ENCODE peak calls at places on chromosomes 1 and 21, in seven cellular contexts. A is stomach, X is ovary, Y is IMR-90, K is A549, B is K562, H is transverse colon. G is an unnamed sample.
A peak's percentile ranks its signal among the peaks of the same experiment; 100 is the strongest.

GRCh38 chr21:44548922-44549321 is 2.4 kb downstream of the KRTAP10-2 start:
- DNase-seq in X (no peak), A (no peak), B (no peak), H (no peak), K (no peak), Y (no peak), G (no peak)

GRCh38 chr1:49051647-49052046 is 275.0 kb upstream of the BEND5 start:
- DNase-seq in Y (no peak), K (no peak), H (no peak), A (no peak), X (no peak), B (no peak), G (peak; percentile 33)

GRCh38 chr1:240575976-240576666 is 35.8 kb downstream of the GREM2 start:
- DNase-seq in Y (peak; percentile 60), K (peak; percentile 27), X (no peak), A (no peak), H (no peak), B (no peak), G (no peak)

GRCh38 chr1:112267929-112268328 is 128.1 kb upstream of the CTTNBP2NL start:
- DNase-seq in B (no peak), X (peak; percentile 21), Y (no peak), H (peak; percentile 14), K (no peak), A (no peak), G (no peak)

GRCh38 chr1:94025383-94026340 is 95.3 kb downstream of the ABCA4 start:
- DNase-seq in B (peak; percentile 53), X (no peak), K (peak; percentile 60), H (no peak), A (no peak), Y (peak; percentile 79), G (peak; percentile 72)

GRCh38 chr1:235074335-235075120 is 54.1 kb downstream of the TOMM20 start:
- DNase-seq in K (peak; percentile 86), B (no peak), Y (peak; percentile 92), X (no peak), H (peak; percentile 36), A (peak; percentile 68), G (no peak)

GRCh38 chr1:235532350-235532749 is 28.1 kb upstream of the B3GALNT2 start:
- DNase-seq in A (no peak), K (no peak), H (no peak), X (no peak), Y (peak; percentile 55), B (no peak), G (no peak)

GRCh38 chr1:56434025-56434424 is 145.3 kb downstream of the PLPP3 start:
- DNase-seq in X (no peak), B (no peak), K (no peak), A (no peak), H (no peak), Y (peak; percentile 65), G (no peak)

GRCh38 chr1:216826206-216826605 is 103.0 kb upstream of the ESRRG start:
- DNase-seq in X (no peak), A (no peak), B (no peak), Y (no peak), H (no peak), K (no peak), G (no peak)

GRCh38 chr1:27912429-27912828 is 22.4 kb upstream of the SMPDL3B start:
- DNase-seq in X (no peak), K (no peak), A (no peak), B (no peak), H (no peak), Y (no peak), G (no peak)

GRCh38 chr1:8161546-8162110 is 135.5 kb upstream of the ERRFI1 start:
- DNase-seq in H (no peak), K (no peak), X (no peak), A (no peak), B (no peak), Y (no peak), G (no peak)

GRCh38 chr21:43335119-43335518 is 91.8 kb downstream of the SIK1 start:
- DNase-seq in H (no peak), Y (no peak), B (no peak), K (no peak), X (no peak), A (no peak), G (no peak)

GRCh38 chr21:26115346-26115745 is 55.2 kb downstream of the APP start:
- DNase-seq in K (peak; percentile 22), Y (no peak), X (no peak), A (no peak), H (no peak), B (no peak), G (no peak)

GRCh38 chr1:99979071-99979470 is 9.3 kb downstream of the SLC35A3 start:
- DNase-seq in Y (no peak), H (no peak), X (no peak), B (no peak), K (no peak), A (no peak), G (no peak)

GRCh38 chr1:215407575-215407974 is 159.5 kb upstream of the KCTD3 start:
- DNase-seq in X (no peak), K (no peak), Y (peak; percentile 66), H (no peak), B (no peak), A (no peak), G (no peak)

GRCh38 chr1:225617479-225617878 is 35.4 kb downstream of the ENAH start:
- DNase-seq in A (no peak), B (no peak), H (no peak), K (no peak), Y (peak; percentile 61), X (no peak), G (no peak)

DNA sequence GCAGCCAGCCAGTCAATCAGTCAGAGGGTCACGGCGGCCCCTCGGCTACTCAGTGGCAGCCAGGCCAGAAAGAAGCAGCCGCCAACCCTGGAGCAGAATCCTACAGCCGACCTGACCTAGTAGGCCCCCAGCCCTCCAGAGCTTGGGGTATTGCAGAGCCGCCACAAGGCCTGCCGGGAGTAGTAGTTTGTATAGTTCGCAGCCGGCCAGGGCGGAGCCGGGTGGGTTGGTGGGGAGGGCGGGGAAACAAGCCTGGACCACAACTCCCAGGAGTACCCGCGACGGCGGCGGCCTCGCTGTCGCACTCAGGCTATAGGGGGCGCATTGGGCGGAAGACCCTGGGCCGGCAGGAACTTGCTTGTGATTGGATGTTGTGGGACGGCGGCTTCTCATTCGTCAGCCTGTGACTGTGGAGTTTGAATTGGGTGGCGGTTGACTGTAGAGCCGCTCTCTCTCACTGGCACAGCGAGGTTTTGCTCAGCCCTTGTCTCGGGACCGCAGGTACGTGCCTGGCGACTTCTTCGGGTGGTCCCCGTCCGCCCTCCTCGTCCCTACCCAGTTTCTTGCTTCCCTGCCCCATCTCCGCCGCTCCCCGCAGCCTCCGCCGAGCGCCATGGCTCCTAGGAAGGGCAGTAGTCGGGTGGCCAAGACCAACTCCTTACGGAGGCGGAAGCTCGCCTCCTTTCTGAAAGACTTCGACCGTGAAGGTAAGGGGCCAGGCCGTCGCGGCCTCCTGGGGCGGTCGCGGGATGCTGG is at the start of gene CDCA8:
- DNase-seq in B (peak; percentile 99), Y (peak; percentile 97), H (peak; percentile 99), X (peak; percentile 98), A (peak; percentile 98), K (peak; percentile 96), G (peak; percentile 99)
- TF ChIP-seq POLR2A in B (peak; percentile 98), Y (peak; percentile 60), H (peak; percentile 43), X (no peak), A (no peak), K (peak; percentile 32), G (peak; percentile 93)

DNA sequence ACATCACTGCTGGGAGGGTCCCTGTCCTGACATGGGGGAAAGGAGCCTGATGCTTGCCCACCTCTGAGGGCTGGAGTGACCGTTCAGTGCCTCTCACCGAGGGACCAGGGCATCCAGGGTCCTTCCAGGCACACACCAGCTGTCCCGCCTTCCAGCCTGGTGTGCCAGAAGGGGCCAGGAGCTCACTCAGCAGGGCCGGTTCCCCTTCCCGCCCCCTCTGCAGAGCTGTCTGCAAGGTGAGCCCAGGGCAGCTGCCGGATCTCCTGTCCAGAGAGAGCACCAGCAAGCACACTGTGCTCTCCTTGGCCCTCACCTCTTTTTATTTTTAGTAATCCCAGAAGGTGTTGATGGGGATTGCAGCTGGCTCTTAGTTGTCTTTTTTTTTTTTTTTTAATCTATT is 16.9 kb downstream of the H6PD start:
- DNase-seq in H (no peak), A (no peak), B (no peak), X (no peak), Y (no peak), K (no peak), G (no peak)
- TF ChIP-seq POLR2A in H (no peak), A (no peak), B (no peak), X (no peak), Y (no peak), K (no peak), G (no peak)

GRCh38 chr1:244112646-244113045 is 61.6 kb downstream of the ZBTB18 start:
- DNase-seq in B (no peak), H (no peak), K (no peak), X (no peak), Y (peak; percentile 57), A (no peak), G (no peak)

GRCh38 chr1:244116946-244117345 is 65.9 kb downstream of the ZBTB18 start:
- DNase-seq in H (no peak), A (no peak), B (no peak), X (no peak), K (no peak), Y (no peak), G (no peak)

GRCh38 chr1:244113532-244114320 is 62.6 kb downstream of the ZBTB18 start:
- DNase-seq in H (no peak), X (no peak), K (no peak), A (no peak), Y (peak; percentile 15), B (no peak), G (no peak)

GRCh38 chr1:244114895-244115294 is 63.8 kb downstream of the ZBTB18 start:
- DNase-seq in K (no peak), H (no peak), Y (peak; percentile 20), A (no peak), X (no peak), B (no peak), G (no peak)

DNA sequence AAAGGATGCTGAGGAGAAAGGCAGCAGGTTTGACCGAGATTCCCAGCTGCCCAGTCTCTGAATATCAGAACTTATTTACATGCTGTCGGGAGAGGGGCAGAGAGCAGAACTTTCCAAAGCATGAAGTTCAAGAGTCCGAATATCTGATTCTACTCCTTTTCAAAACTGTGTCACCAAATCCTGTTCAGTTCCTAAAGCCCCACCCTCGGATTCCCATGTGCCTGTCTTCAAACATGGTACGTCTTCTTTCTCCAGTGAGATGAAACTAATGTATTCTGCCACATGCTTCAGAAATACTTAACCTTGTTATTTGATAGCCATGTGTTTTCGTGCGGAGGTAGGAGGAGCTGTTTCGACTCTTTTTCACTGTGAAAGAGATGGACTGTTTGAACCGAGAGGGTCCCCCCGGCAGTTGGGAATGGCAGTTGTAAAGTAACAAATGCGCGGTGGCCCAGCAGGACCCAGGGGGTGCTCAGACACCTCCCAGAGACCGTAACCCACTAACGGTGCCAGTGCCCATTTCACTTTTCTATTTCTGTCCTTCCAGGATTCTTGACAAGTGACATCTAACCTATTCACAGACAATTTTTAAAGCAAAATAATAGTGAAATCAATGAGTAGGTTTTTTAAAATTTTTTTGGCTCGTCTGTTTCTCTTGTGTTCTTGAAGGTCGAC is 67.1 kb downstream of the ZBTB18 start:
- DNase-seq in B (no peak), Y (no peak), X (no peak), H (no peak), A (no peak), K (no peak), G (no peak)
- TF ChIP-seq POLR2A in B (no peak), Y (no peak), X (no peak), H (no peak), A (no peak), K (no peak), G (no peak)

DNA sequence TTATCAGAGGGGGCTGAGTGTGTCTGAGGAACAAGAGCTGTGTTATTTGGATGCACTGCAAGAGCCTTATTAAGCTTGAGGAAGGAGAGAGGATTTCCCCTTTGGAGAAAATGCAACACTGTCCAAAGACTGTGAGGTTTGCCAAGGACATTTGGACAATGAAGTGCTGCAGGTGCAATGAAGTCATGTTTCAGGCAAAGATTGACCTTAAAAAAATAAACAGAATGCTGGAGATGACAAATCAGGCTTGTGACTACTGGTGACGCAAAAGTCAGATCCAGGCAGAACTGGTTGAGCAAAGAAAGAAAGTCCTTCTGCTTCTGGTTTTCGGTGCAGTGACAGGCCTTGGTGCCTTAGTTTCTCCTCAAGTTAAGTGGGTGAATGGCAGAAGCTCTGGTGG is 125.2 kb upstream of the KIAA0040 start:
- DNase-seq in X (no peak), Y (no peak), B (no peak), K (no peak), A (peak; percentile 39), H (no peak), G (no peak)
- TF ChIP-seq POLR2A in X (no peak), Y (no peak), B (no peak), K (no peak), A (no peak), H (no peak), G (no peak)

G was measured in erythroblast.